ENCODE peak calls at places on chromosomes 3 and 15, in seven cellular contexts. R is OCI-M1; A is NCI-H1436; M is coronary artery; J is NCI-H460; U is stimulated activated naive CD8-positive, alpha-beta T cell treated with anti-CD3 and anti-CD28 coated beads, Interleukin-15, amount 100 ng/mL, for 72 hours; Y is GDM1. F is an unnamed sample.

GRCh38 chr3:182212479-182213076 is 500.9 kb downstream of the SOX2 start:
- DNase-seq in R (no peak), A (peak), M (no peak), J (peak), U (no peak), Y (no peak), F (peak)

GRCh38 chr3:12175137-12175593 is 16.5 kb upstream of the TIMP4 start:
- DNase-seq in R (no peak), A (no peak), M (no peak), J (no peak), U (no peak), Y (no peak), F (peak)

GRCh38 chr3:182937293-182938051 is 42.9 kb downstream of the DCUN1D1 start:
- DNase-seq in R (peak), A (no peak), M (no peak), J (no peak), U (no peak), Y (no peak), F (no peak)

GRCh38 chr3:45807645-45808540 is 11.6 kb upstream of the SLC6A20 start:
- DNase-seq in R (no peak), A (peak), M (no peak), J (no peak), U (no peak), Y (no peak), F (no peak)

GRCh38 chr15:64151727-64152506 is at the start of gene SNX22:
- DNase-seq in R (no peak), A (peak), M (peak), J (no peak), U (peak), Y (no peak), F (no peak)

GRCh38 chr15:69134841-69135240 is 25.6 kb upstream of the GLCE start:
- DNase-seq in R (peak), A (no peak), M (no peak), J (no peak), U (no peak), Y (no peak), F (no peak)

GRCh38 chr3:56192001-56192400 is 276.3 kb downstream of the ERC2 start:
- DNase-seq in R (no peak), A (no peak), M (no peak), J (no peak), U (no peak), Y (no peak), F (no peak)

GRCh38 chr15:43881944-43882343 is 55.1 kb downstream of the WDR76 start:
- DNase-seq in R (no peak), A (no peak), M (no peak), J (no peak), U (no peak), Y (no peak), F (no peak)

GRCh38 chr15:25812073-25812472 is 51.1 kb downstream of the ATP10A start:
- DNase-seq in R (no peak), A (no peak), M (no peak), J (no peak), U (no peak), Y (no peak), F (no peak)

GRCh38 chr3:89098964-89099585 is 8.3 kb upstream of the EPHA3 start:
- DNase-seq in R (peak), A (peak), M (no peak), J (no peak), U (peak), Y (peak), F (peak)

GRCh38 chr3:185103359-185104127 is 49.3 kb downstream of the C3orf70 start:
- DNase-seq in R (no peak), A (no peak), M (no peak), J (no peak), U (no peak), Y (no peak), F (no peak)

GRCh38 chr3:59266551-59266950 is 216.7 kb upstream of the CFAP20DC start:
- DNase-seq in R (no peak), A (no peak), M (no peak), J (no peak), U (no peak), Y (no peak), F (no peak)

GRCh38 chr3:30642715-30643361 is 36.4 kb downstream of the TGFBR2 start:
- DNase-seq in R (no peak), A (no peak), M (no peak), J (no peak), U (no peak), Y (no peak), F (no peak)

GRCh38 chr3:14792691-14793121 is 26.1 kb upstream of the FGD5 start:
- DNase-seq in R (no peak), A (no peak), M (no peak), J (no peak), U (no peak), Y (no peak), F (no peak)

GRCh38 chr3:143360244-143360643 is 240.7 kb downstream of the CHST2 start:
- DNase-seq in R (no peak), A (no peak), M (no peak), J (no peak), U (no peak), Y (no peak), F (no peak)

GRCh38 chr3:66381621-66382020 is 119.2 kb downstream of the LRIG1 start:
- DNase-seq in R (no peak), A (no peak), M (no peak), J (no peak), U (no peak), Y (no peak), F (no peak)

GRCh38 chr15:97014001-97014400 is 683.5 kb downstream of the NR2F2 start:
- DNase-seq in R (no peak), A (no peak), M (no peak), J (no peak), U (no peak), Y (no peak), F (no peak)

GRCh38 chr3:104359546-104359945 is 1007.2 kb upstream of the ALCAM start:
- DNase-seq in R (no peak), A (no peak), M (no peak), J (no peak), U (no peak), Y (no peak), F (no peak)

GRCh38 chr3:108202834-108203233 is 19.4 kb downstream of the IFT57 start:
- DNase-seq in R (peak), A (no peak), M (no peak), J (no peak), U (no peak), Y (no peak), F (no peak)

GRCh38 chr15:75639191-75639708 is 774 bp downstream of the IMP3 start:
- DNase-seq in R (peak), A (no peak), M (no peak), J (no peak), U (no peak), Y (no peak), F (no peak)

GRCh38 chr3:171980578-171981270 is 58.7 kb upstream of the FNDC3B start:
- DNase-seq in R (peak), A (peak), M (no peak), J (no peak), U (no peak), Y (peak), F (no peak)